ENCODE peak calls at places on chromosomes 3 and 15, in six cellular contexts. One of them, this sample, is unnamed.
A peak's percentile ranks its signal among the peaks of the same experiment; 100 is the strongest.

GRCh38 chr3:41329881-41330280 is 130.6 kb downstream of the CTNNB1 start:
- DNase-seq in GM23248: no peak
- DNase-seq in mammary epithelial cell: no peak
- DNase-seq in fibroblast of mammary gland: no peak
- DNase-seq in cardiac muscle cell: peak; percentile 29
- DNase-seq in lower leg skin: no peak
- DNase-seq in this sample: no peak

GRCh38 chr3:86814918-86815655 is 175.9 kb downstream of the VGLL3 start:
- DNase-seq in GM23248: peak; percentile 42
- DNase-seq in mammary epithelial cell: no peak
- DNase-seq in fibroblast of mammary gland: no peak
- DNase-seq in cardiac muscle cell: peak; percentile 23
- DNase-seq in lower leg skin: no peak
- DNase-seq in this sample: no peak

GRCh38 chr15:82540984-82541431 is 751 bp upstream of the RPS17 start:
- DNase-seq in GM23248: peak; percentile 54
- DNase-seq in mammary epithelial cell: peak; percentile 52
- DNase-seq in fibroblast of mammary gland: peak; percentile 40
- DNase-seq in cardiac muscle cell: peak; percentile 29
- DNase-seq in lower leg skin: no peak
- DNase-seq in this sample: no peak

GRCh38 chr15:62365795-62366442 is 200.8 kb upstream of the C2CD4B start:
- DNase-seq in GM23248: no peak
- DNase-seq in mammary epithelial cell: peak; percentile 46
- DNase-seq in fibroblast of mammary gland: no peak
- DNase-seq in cardiac muscle cell: no peak
- DNase-seq in lower leg skin: no peak
- DNase-seq in this sample: no peak

GRCh38 chr15:78767331-78767951 is 43.8 kb downstream of the ADAMTS7 start:
- DNase-seq in GM23248: no peak
- DNase-seq in mammary epithelial cell: no peak
- DNase-seq in fibroblast of mammary gland: no peak
- DNase-seq in cardiac muscle cell: no peak
- DNase-seq in lower leg skin: peak; percentile 70
- DNase-seq in this sample: no peak

GRCh38 chr15:96330450-96331140 is at the start of gene NR2F2:
- DNase-seq in GM23248: peak; percentile 100
- DNase-seq in mammary epithelial cell: peak; percentile 96
- DNase-seq in fibroblast of mammary gland: peak; percentile 98
- DNase-seq in cardiac muscle cell: peak; percentile 99
- DNase-seq in lower leg skin: peak; percentile 98
- DNase-seq in this sample: peak; percentile 89

GRCh38 chr3:37992271-37993066 is 1.9 kb downstream of the VILL start:
- DNase-seq in GM23248: no peak
- DNase-seq in mammary epithelial cell: peak; percentile 36
- DNase-seq in fibroblast of mammary gland: no peak
- DNase-seq in cardiac muscle cell: no peak
- DNase-seq in lower leg skin: peak; percentile 80
- DNase-seq in this sample: no peak

GRCh38 chr3:31106204-31106603 is 211.7 kb upstream of the GADL1 start:
- DNase-seq in GM23248: peak; percentile 94
- DNase-seq in mammary epithelial cell: peak; percentile 95
- DNase-seq in fibroblast of mammary gland: peak; percentile 96
- DNase-seq in cardiac muscle cell: peak; percentile 66
- DNase-seq in lower leg skin: no peak
- DNase-seq in this sample: no peak

GRCh38 chr15:23385886-23386430 is 31.4 kb downstream of the GOLGA8S start:
- DNase-seq in GM23248: no peak
- DNase-seq in mammary epithelial cell: no peak
- DNase-seq in fibroblast of mammary gland: no peak
- DNase-seq in cardiac muscle cell: no peak
- DNase-seq in lower leg skin: peak; percentile 70
- DNase-seq in this sample: no peak

GRCh38 chr15:84970832-84971231 is 10.8 kb upstream of the PDE8A start:
- DNase-seq in GM23248: no peak
- DNase-seq in mammary epithelial cell: no peak
- DNase-seq in fibroblast of mammary gland: no peak
- DNase-seq in cardiac muscle cell: no peak
- DNase-seq in lower leg skin: peak; percentile 34
- DNase-seq in this sample: no peak

GRCh38 chr3:87298111-87298718 is 21.8 kb upstream of the POU1F1 start:
- DNase-seq in GM23248: peak; percentile 59
- DNase-seq in mammary epithelial cell: peak; percentile 22
- DNase-seq in fibroblast of mammary gland: peak; percentile 45
- DNase-seq in cardiac muscle cell: peak; percentile 56
- DNase-seq in lower leg skin: no peak
- DNase-seq in this sample: no peak

GRCh38 chr15:69813881-69814280 is 283.8 kb downstream of the TLE3 start:
- DNase-seq in GM23248: no peak
- DNase-seq in mammary epithelial cell: no peak
- DNase-seq in fibroblast of mammary gland: no peak
- DNase-seq in cardiac muscle cell: no peak
- DNase-seq in lower leg skin: no peak
- DNase-seq in this sample: no peak

GRCh38 chr3:115784739-115785571 is 161.6 kb downstream of the GAP43 start:
- DNase-seq in GM23248: peak; percentile 96
- DNase-seq in mammary epithelial cell: peak; percentile 53
- DNase-seq in fibroblast of mammary gland: peak; percentile 94
- DNase-seq in cardiac muscle cell: no peak
- DNase-seq in lower leg skin: no peak
- DNase-seq in this sample: no peak

GRCh38 chr15:58403581-58403980 is 28.2 kb upstream of the LIPC start:
- DNase-seq in GM23248: no peak
- DNase-seq in mammary epithelial cell: no peak
- DNase-seq in fibroblast of mammary gland: no peak
- DNase-seq in cardiac muscle cell: no peak
- DNase-seq in lower leg skin: no peak
- DNase-seq in this sample: no peak

GRCh38 chr3:52001443-52001974 is 5.8 kb upstream of the RPL29 start:
- DNase-seq in GM23248: peak; percentile 67
- DNase-seq in mammary epithelial cell: peak; percentile 49
- DNase-seq in fibroblast of mammary gland: peak; percentile 50
- DNase-seq in cardiac muscle cell: peak; percentile 65
- DNase-seq in lower leg skin: peak; percentile 95
- DNase-seq in this sample: peak; percentile 82

GRCh38 chr15:40340740-40341400 is at the start of gene CCDC9B:
- DNase-seq in GM23248: peak; percentile 94
- DNase-seq in mammary epithelial cell: peak; percentile 83
- DNase-seq in fibroblast of mammary gland: peak; percentile 76
- DNase-seq in cardiac muscle cell: peak; percentile 91
- DNase-seq in lower leg skin: peak; percentile 98
- DNase-seq in this sample: no peak

GRCh38 chr15:79093352-79093935 is 2.9 kb upstream of the RASGRF1 start:
- DNase-seq in GM23248: no peak
- DNase-seq in mammary epithelial cell: no peak
- DNase-seq in fibroblast of mammary gland: no peak
- DNase-seq in cardiac muscle cell: no peak
- DNase-seq in lower leg skin: peak; percentile 43
- DNase-seq in this sample: no peak

GRCh38 chr15:66595332-66595731 is 29.5 kb upstream of the LCTL start:
- DNase-seq in GM23248: no peak
- DNase-seq in mammary epithelial cell: no peak
- DNase-seq in fibroblast of mammary gland: no peak
- DNase-seq in cardiac muscle cell: no peak
- DNase-seq in lower leg skin: no peak
- DNase-seq in this sample: no peak

GRCh38 chr3:49411550-49411967 is 217 bp downstream of the RHOA start:
- DNase-seq in GM23248: no peak
- DNase-seq in mammary epithelial cell: no peak
- DNase-seq in fibroblast of mammary gland: no peak
- DNase-seq in cardiac muscle cell: peak; percentile 28
- DNase-seq in lower leg skin: peak; percentile 87
- DNase-seq in this sample: no peak

GRCh38 chr3:165854696-165855095 is 17.5 kb upstream of the BCHE start:
- DNase-seq in GM23248: peak; percentile 36
- DNase-seq in mammary epithelial cell: peak; percentile 13
- DNase-seq in fibroblast of mammary gland: peak; percentile 25
- DNase-seq in cardiac muscle cell: peak; percentile 24
- DNase-seq in lower leg skin: no peak
- DNase-seq in this sample: no peak

GRCh38 chr3:59069838-59070237 is 20.0 kb upstream of the CFAP20DC start:
- DNase-seq in GM23248: no peak
- DNase-seq in mammary epithelial cell: no peak
- DNase-seq in fibroblast of mammary gland: no peak
- DNase-seq in cardiac muscle cell: no peak
- DNase-seq in lower leg skin: no peak
- DNase-seq in this sample: no peak

GRCh38 chr3:176522436-176522835 is 674.8 kb downstream of the TBL1XR1 start:
- DNase-seq in GM23248: no peak
- DNase-seq in mammary epithelial cell: no peak
- DNase-seq in fibroblast of mammary gland: no peak
- DNase-seq in cardiac muscle cell: no peak
- DNase-seq in lower leg skin: no peak
- DNase-seq in this sample: no peak

GRCh38 chr15:71455107-71455506 is 339.8 kb downstream of the THSD4 start:
- DNase-seq in GM23248: no peak
- DNase-seq in mammary epithelial cell: no peak
- DNase-seq in fibroblast of mammary gland: no peak
- DNase-seq in cardiac muscle cell: no peak
- DNase-seq in lower leg skin: no peak
- DNase-seq in this sample: no peak

GRCh38 chr15:99105516-99106341 is 849 bp downstream of the SYNM start:
- DNase-seq in GM23248: peak; percentile 76
- DNase-seq in mammary epithelial cell: peak; percentile 75
- DNase-seq in fibroblast of mammary gland: peak; percentile 61
- DNase-seq in cardiac muscle cell: peak; percentile 68
- DNase-seq in lower leg skin: peak; percentile 90
- DNase-seq in this sample: peak; percentile 49

GRCh38 chr3:50567011-50567385 is 549 bp downstream of the C3orf18 start:
- DNase-seq in GM23248: no peak
- DNase-seq in mammary epithelial cell: no peak
- DNase-seq in fibroblast of mammary gland: no peak
- DNase-seq in cardiac muscle cell: no peak
- DNase-seq in lower leg skin: no peak
- DNase-seq in this sample: no peak

GRCh38 chr15:92074646-92075045 is 221.1 kb downstream of the SLCO3A1 start:
- DNase-seq in GM23248: peak; percentile 53
- DNase-seq in mammary epithelial cell: peak; percentile 61
- DNase-seq in fibroblast of mammary gland: peak; percentile 89
- DNase-seq in cardiac muscle cell: peak; percentile 72
- DNase-seq in lower leg skin: no peak
- DNase-seq in this sample: no peak

GRCh38 chr15:96431787-96432186 is 101.3 kb downstream of the NR2F2 start:
- DNase-seq in GM23248: no peak
- DNase-seq in mammary epithelial cell: no peak
- DNase-seq in fibroblast of mammary gland: no peak
- DNase-seq in cardiac muscle cell: no peak
- DNase-seq in lower leg skin: no peak
- DNase-seq in this sample: no peak

GRCh38 chr3:116037954-116038911 is 407.1 kb downstream of the LSAMP start:
- DNase-seq in GM23248: peak; percentile 39
- DNase-seq in mammary epithelial cell: peak; percentile 33
- DNase-seq in fibroblast of mammary gland: peak; percentile 20
- DNase-seq in cardiac muscle cell: peak; percentile 6
- DNase-seq in lower leg skin: no peak
- DNase-seq in this sample: peak; percentile 62

GRCh38 chr3:9149566-9149965 is 99.9 kb downstream of the SRGAP3 start:
- DNase-seq in GM23248: no peak
- DNase-seq in mammary epithelial cell: peak; percentile 73
- DNase-seq in fibroblast of mammary gland: no peak
- DNase-seq in cardiac muscle cell: no peak
- DNase-seq in lower leg skin: peak; percentile 56
- DNase-seq in this sample: no peak

GRCh38 chr15:32909431-32909830 is 191.6 kb downstream of the GREM1 start:
- DNase-seq in GM23248: peak; percentile 87
- DNase-seq in mammary epithelial cell: peak; percentile 28
- DNase-seq in fibroblast of mammary gland: peak; percentile 60
- DNase-seq in cardiac muscle cell: peak; percentile 25
- DNase-seq in lower leg skin: no peak
- DNase-seq in this sample: peak; percentile 9

GRCh38 chr3:39809181-39809994 is at the start of gene MYRIP:
- DNase-seq in GM23248: peak; percentile 41
- DNase-seq in mammary epithelial cell: no peak
- DNase-seq in fibroblast of mammary gland: no peak
- DNase-seq in cardiac muscle cell: peak; percentile 38
- DNase-seq in lower leg skin: no peak
- DNase-seq in this sample: peak; percentile 42

GRCh38 chr3:64259646-64260045 is 34.4 kb upstream of the PRICKLE2 start:
- DNase-seq in GM23248: peak; percentile 51
- DNase-seq in mammary epithelial cell: no peak
- DNase-seq in fibroblast of mammary gland: no peak
- DNase-seq in cardiac muscle cell: no peak
- DNase-seq in lower leg skin: no peak
- DNase-seq in this sample: no peak
- H3K4me3 ChIP-seq in GM23248: no peak overlapping the region
- H3K4me3 ChIP-seq in mammary epithelial cell: no peak overlapping the region
- H3K4me3 ChIP-seq in fibroblast of mammary gland: no peak overlapping the region
- H3K4me3 ChIP-seq in cardiac muscle cell: no peak overlapping the region
- H3K4me3 ChIP-seq in lower leg skin: no peak overlapping the region
- H3K4me3 ChIP-seq in this sample: no peak overlapping the region

GRCh38 chr3:186476541-186476940 is 67.6 kb downstream of the CRYGS start:
- DNase-seq in GM23248: peak; percentile 4
- DNase-seq in mammary epithelial cell: no peak
- DNase-seq in fibroblast of mammary gland: no peak
- DNase-seq in cardiac muscle cell: no peak
- DNase-seq in lower leg skin: no peak
- DNase-seq in this sample: peak; percentile 24
- H3K4me3 ChIP-seq in GM23248: no peak overlapping the region
- H3K4me3 ChIP-seq in mammary epithelial cell: no peak overlapping the region
- H3K4me3 ChIP-seq in fibroblast of mammary gland: no peak overlapping the region
- H3K4me3 ChIP-seq in cardiac muscle cell: no peak overlapping the region
- H3K4me3 ChIP-seq in lower leg skin: no peak overlapping the region
- H3K4me3 ChIP-seq in this sample: peak overlapping the region; percentile 60

GRCh38 chr3:128484404-128485282 is 8.4 kb downstream of the GATA2 start:
- DNase-seq in GM23248: peak; percentile 46
- DNase-seq in mammary epithelial cell: no peak
- DNase-seq in fibroblast of mammary gland: no peak
- DNase-seq in cardiac muscle cell: no peak
- DNase-seq in lower leg skin: no peak
- DNase-seq in this sample: no peak
- H3K4me3 ChIP-seq in GM23248: peak overlapping the region; percentile 90
- H3K4me3 ChIP-seq in mammary epithelial cell: no peak overlapping the region
- H3K4me3 ChIP-seq in fibroblast of mammary gland: no peak overlapping the region
- H3K4me3 ChIP-seq in cardiac muscle cell: no peak overlapping the region
- H3K4me3 ChIP-seq in lower leg skin: no peak overlapping the region
- H3K4me3 ChIP-seq in this sample: no peak overlapping the region

GRCh38 chr3:188337232-188337631 is 183.3 kb downstream of the LPP start:
- DNase-seq in GM23248: no peak
- DNase-seq in mammary epithelial cell: no peak
- DNase-seq in fibroblast of mammary gland: no peak
- DNase-seq in cardiac muscle cell: no peak
- DNase-seq in lower leg skin: no peak
- DNase-seq in this sample: no peak

GRCh38 chr3:188341501-188341900 is 187.5 kb downstream of the LPP start:
- DNase-seq in GM23248: no peak
- DNase-seq in mammary epithelial cell: no peak
- DNase-seq in fibroblast of mammary gland: no peak
- DNase-seq in cardiac muscle cell: no peak
- DNase-seq in lower leg skin: no peak
- DNase-seq in this sample: no peak

GRCh38 chr3:188336178-188336577 is 182.2 kb downstream of the LPP start:
- DNase-seq in GM23248: no peak
- DNase-seq in mammary epithelial cell: no peak
- DNase-seq in fibroblast of mammary gland: no peak
- DNase-seq in cardiac muscle cell: no peak
- DNase-seq in lower leg skin: no peak
- DNase-seq in this sample: no peak

GRCh38 chr3:188338081-188338480 is 184.1 kb downstream of the LPP start:
- DNase-seq in GM23248: peak; percentile 64
- DNase-seq in mammary epithelial cell: no peak
- DNase-seq in fibroblast of mammary gland: no peak
- DNase-seq in cardiac muscle cell: no peak
- DNase-seq in lower leg skin: no peak
- DNase-seq in this sample: no peak

GRCh38 chr3:188339410-188340295 is 185.7 kb downstream of the LPP start:
- DNase-seq in GM23248: no peak
- DNase-seq in mammary epithelial cell: no peak
- DNase-seq in fibroblast of mammary gland: no peak
- DNase-seq in cardiac muscle cell: no peak
- DNase-seq in lower leg skin: no peak
- DNase-seq in this sample: peak; percentile 1
- H3K4me3 ChIP-seq in GM23248: no peak overlapping the region
- H3K4me3 ChIP-seq in mammary epithelial cell: no peak overlapping the region
- H3K4me3 ChIP-seq in fibroblast of mammary gland: no peak overlapping the region
- H3K4me3 ChIP-seq in cardiac muscle cell: no peak overlapping the region
- H3K4me3 ChIP-seq in lower leg skin: no peak overlapping the region
- H3K4me3 ChIP-seq in this sample: no peak overlapping the region

This sample was measured in GM06990.